ENCODE peak calls at places on chromosomes 2 and 18, in six cellular contexts. R, S, X, F, M and Z are unnamed samples.

GRCh38 chr2:26008851-26009566 is 24.9 kb upstream of the RAB10 start:
- DNase-seq in R (peak; percentile 94), S (no peak), X (no peak), F (no peak), M (no peak), Z (no peak)

GRCh38 chr2:112621792-112622527 is 23.8 kb upstream of the SLC20A1 start:
- DNase-seq in R (peak; percentile 72), S (no peak), X (no peak), F (no peak), M (no peak), Z (no peak)

GRCh38 chr18:48412339-48412929 is 3.3 kb upstream of the ZBTB7C start:
- DNase-seq in R (peak; percentile 45), S (peak; percentile 69), X (no peak), F (no peak), M (no peak), Z (peak; percentile 43)

GRCh38 chr2:12686708-12687107 is 30.0 kb upstream of the TRIB2 start:
- DNase-seq in R (no peak), S (no peak), X (no peak), F (no peak), M (no peak), Z (no peak)

GRCh38 chr18:48543228-48543627 is 4.4 kb downstream of the CTIF start:
- DNase-seq in R (no peak), S (no peak), X (no peak), F (no peak), M (no peak), Z (no peak)

GRCh38 chr2:137221797-137222492 is 456.6 kb downstream of the THSD7B start:
- DNase-seq in R (no peak), S (no peak), X (no peak), F (no peak), M (no peak), Z (no peak)

GRCh38 chr2:96800762-96801463 is 15.2 kb upstream of the CNNM3 start:
- DNase-seq in R (peak; percentile 52), S (peak; percentile 33), X (peak; percentile 49), F (peak; percentile 54), M (no peak), Z (peak; percentile 61)

GRCh38 chr2:102251042-102251848 is 60.1 kb upstream of the IL1RL1 start:
- DNase-seq in R (peak; percentile 60), S (no peak), X (peak; percentile 47), F (peak; percentile 72), M (no peak), Z (peak; percentile 5)

GRCh38 chr18:26083099-26083498 is 7.3 kb downstream of the SS18 start:
- DNase-seq in R (no peak), S (no peak), X (no peak), F (no peak), M (no peak), Z (no peak)

GRCh38 chr2:173311844-173312606 is 42.6 kb upstream of the CDCA7 start:
- DNase-seq in R (no peak), S (no peak), X (no peak), F (no peak), M (no peak), Z (no peak)

GRCh38 chr18:59910967-59911366 is 11.2 kb downstream of the PMAIP1 start:
- DNase-seq in R (peak; percentile 59), S (no peak), X (no peak), F (no peak), M (no peak), Z (no peak)

GRCh38 chr18:9679125-9679524 is 29.0 kb upstream of the RAB31 start:
- DNase-seq in R (no peak), S (no peak), X (no peak), F (no peak), M (no peak), Z (no peak)

GRCh38 chr18:13889661-13890060 is 25.7 kb downstream of the MC2R start:
- DNase-seq in R (peak; percentile 8), S (no peak), X (no peak), F (no peak), M (no peak), Z (no peak)